ENCODE peak calls at places on chromosomes 3 and 15, in ten cellular contexts. E is AG04450, H is A549, L is fibroblast of the aortic adventitia, G is mesenchymal stem cell, P is GM23338, S is brain microvascular endothelial cell, D is astrocyte of the spinal cord, I is RWPE2, J is right atrium auricular region. W is an unnamed sample.

GRCh38 chr3:132872711-132873110 is 150.5 kb upstream of the NPHP3 start:
- DNase-seq in E (no peak), H (no peak), L (no peak), G (no peak), P (no peak), S (no peak), D (no peak), I (no peak), J (no peak), W (no peak)

GRCh38 chr15:49300856-49301255 is 122.2 kb upstream of the FGF7 start:
- DNase-seq in E (no peak), H (no peak), L (no peak), G (no peak), P (no peak), S (no peak), D (no peak), I (no peak), J (no peak), W (no peak)

GRCh38 chr15:52423852-52424251 is 104.8 kb downstream of the MYO5A start:
- DNase-seq in E (no peak), H (no peak), L (no peak), G (no peak), P (no peak), S (no peak), D (no peak), I (no peak), J (no peak), W (no peak)

GRCh38 chr15:82536409-82537350 is 3.6 kb downstream of the RPS17 start:
- DNase-seq in E (no peak), H (no peak), L (no peak), G (no peak), P (no peak), S (no peak), D (no peak), I (no peak), J (no peak), W (no peak)

GRCh38 chr15:83565553-83566159 is 88.3 kb upstream of the ADAMTSL3 start:
- DNase-seq in E (no peak), H (peak), L (peak), G (peak), P (peak), S (peak), D (peak), I (no peak), J (no peak), W (no peak)

GRCh38 chr3:195895900-195896360 is 12.4 kb downstream of the TNK2 start:
- DNase-seq in E (no peak), H (peak), L (no peak), G (peak), P (peak), S (no peak), D (no peak), I (peak), J (peak), W (no peak)

GRCh38 chr3:38019658-38020341 is 9.6 kb downstream of the PLCD1 start:
- DNase-seq in E (no peak), H (no peak), L (no peak), G (no peak), P (no peak), S (no peak), D (no peak), I (peak), J (no peak), W (no peak)

GRCh38 chr3:134815519-134815918 is 20.5 kb downstream of the EPHB1 start:
- DNase-seq in E (no peak), H (no peak), L (no peak), G (no peak), P (no peak), S (no peak), D (no peak), I (no peak), J (no peak), W (no peak)

GRCh38 chr15:39729500-39729899 is 53.1 kb downstream of the FSIP1 start:
- DNase-seq in E (no peak), H (no peak), L (no peak), G (no peak), P (no peak), S (no peak), D (no peak), I (no peak), J (no peak), W (no peak)

GRCh38 chr3:117853923-117854322 is 1144.3 kb downstream of the TUSC7 start:
- DNase-seq in E (peak), H (peak), L (peak), G (peak), P (no peak), S (peak), D (peak), I (no peak), J (no peak), W (peak)

GRCh38 chr3:178518660-178519396 is 17.4 kb upstream of the KCNMB2 start:
- DNase-seq in E (no peak), H (no peak), L (no peak), G (peak), P (no peak), S (peak), D (no peak), I (no peak), J (no peak), W (no peak)

GRCh38 chr3:101138817-101139216 is 145.6 kb upstream of the ABI3BP start:
- DNase-seq in E (no peak), H (no peak), L (no peak), G (no peak), P (peak), S (no peak), D (no peak), I (no peak), J (no peak), W (no peak)

GRCh38 chr3:58176827-58177489 is 33.8 kb downstream of the DNASE1L3 start:
- DNase-seq in E (no peak), H (no peak), L (no peak), G (no peak), P (no peak), S (no peak), D (no peak), I (no peak), J (no peak), W (no peak)
- H3K4me3 ChIP-seq in E (no peak), H (no peak), L (no peak), G (no peak), P (peak), S (no peak), D (no peak), I (no peak), J (no peak), W (no peak)

GRCh38 chr3:179971280-179971679 is 65.5 kb downstream of the PEX5L start:
- DNase-seq in E (no peak), H (no peak), L (peak), G (no peak), P (no peak), S (no peak), D (no peak), I (no peak), J (no peak), W (no peak)
- H3K4me3 ChIP-seq in E (no peak), H (no peak), L (no peak), G (no peak), P (no peak), S (no peak), D (no peak), I (no peak), J (no peak), W (no peak)

GRCh38 chr3:104353951-104354350 is 1012.8 kb upstream of the ALCAM start:
- DNase-seq in E (no peak), H (no peak), L (no peak), G (no peak), P (no peak), S (no peak), D (no peak), I (no peak), J (no peak), W (no peak)

GRCh38 chr3:104362319-104362718 is 1004.4 kb upstream of the ALCAM start:
- DNase-seq in E (no peak), H (no peak), L (no peak), G (no peak), P (no peak), S (no peak), D (no peak), I (no peak), J (no peak), W (no peak)

GRCh38 chr3:104360038-104360437 is 1006.7 kb upstream of the ALCAM start:
- DNase-seq in E (no peak), H (no peak), L (no peak), G (no peak), P (no peak), S (no peak), D (no peak), I (no peak), J (no peak), W (no peak)

DNA sequence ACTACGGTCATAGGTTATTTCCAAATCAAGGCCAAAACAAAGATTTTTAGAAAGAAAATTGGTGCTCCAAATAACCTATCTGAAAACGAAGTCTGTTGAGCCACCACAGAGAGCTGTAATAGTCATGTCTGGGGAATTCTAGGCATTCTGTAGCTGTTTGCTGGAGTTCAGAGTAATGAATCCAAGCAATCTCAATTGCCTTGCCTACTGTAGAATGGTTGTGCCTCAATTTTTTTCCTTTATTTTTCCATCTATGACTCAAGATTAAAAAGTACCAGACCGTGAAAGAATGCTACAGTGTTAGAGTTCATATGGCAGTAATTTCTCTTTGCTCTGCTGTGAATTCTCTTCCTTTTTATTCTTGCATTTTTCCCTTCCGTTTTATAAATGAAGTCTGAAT is 1007.2 kb upstream of the ALCAM start:
- DNase-seq in E (peak), H (peak), L (peak), G (peak), P (peak), S (peak), D (peak), I (no peak), J (no peak), W (peak)
- H3K4me3 ChIP-seq in E (no peak), H (no peak), L (peak), G (no peak), P (no peak), S (no peak), D (no peak), I (no peak), J (no peak), W (no peak)

DNA sequence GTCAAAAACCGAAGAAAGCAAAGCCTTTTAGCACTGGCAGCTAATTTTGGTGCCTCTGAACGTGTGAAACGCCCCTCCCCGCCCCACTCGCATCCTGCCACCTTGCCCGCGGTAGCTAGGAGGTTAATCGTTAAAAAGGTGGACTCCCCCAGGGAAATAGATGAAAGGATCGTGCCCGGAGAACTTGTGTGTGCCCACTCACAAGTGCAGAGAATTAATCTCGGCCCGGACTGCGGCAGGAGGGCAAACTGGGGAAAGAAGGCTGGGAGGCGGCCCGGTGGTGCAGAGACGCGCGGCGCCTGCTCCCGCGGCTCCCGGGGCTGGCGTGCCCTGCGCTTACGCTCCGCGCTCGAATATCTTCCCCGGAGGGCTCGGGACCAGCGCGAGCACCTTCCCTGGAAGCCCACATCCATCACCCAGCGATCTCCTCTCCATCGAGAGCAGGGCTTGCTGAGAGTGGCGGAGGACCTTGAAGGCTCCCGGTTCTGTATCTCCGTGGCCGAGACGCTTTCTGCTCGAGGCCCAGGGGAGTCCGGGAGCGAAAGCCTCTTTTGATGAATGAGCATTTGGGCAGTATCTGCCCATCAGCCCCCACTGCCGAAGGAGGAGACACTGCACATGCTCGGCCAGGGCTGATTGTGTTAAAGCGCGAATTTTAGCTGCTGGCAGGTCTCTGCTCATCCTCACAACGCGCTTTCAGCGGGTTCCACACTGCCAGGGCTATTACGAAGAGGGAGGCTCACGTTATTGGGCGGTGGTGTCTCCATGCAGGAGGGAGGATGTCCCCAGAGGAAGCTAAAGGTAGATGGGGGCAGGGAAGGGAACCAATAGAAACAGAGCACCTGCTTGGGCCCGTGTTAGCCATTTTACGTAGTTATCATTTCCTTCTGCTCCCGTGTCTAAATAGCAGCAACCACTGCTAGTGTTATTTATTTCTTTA is 1.3 kb upstream of the SPTSSB start:
- DNase-seq in E (no peak), H (no peak), L (no peak), G (peak), P (peak), S (no peak), D (peak), I (peak), J (no peak), W (no peak)
- H3K4me3 ChIP-seq in E (peak), H (peak), L (peak), G (peak), P (peak), S (peak), D (peak), I (peak), J (peak), W (peak)

GRCh38 chr15:98384328-98385029 is 263.9 kb upstream of the IGF1R start:
- DNase-seq in E (no peak), H (no peak), L (no peak), G (no peak), P (no peak), S (no peak), D (no peak), I (peak), J (no peak), W (no peak)

GRCh38 chr15:98382139-98382538 is 266.2 kb upstream of the IGF1R start:
- DNase-seq in E (no peak), H (peak), L (no peak), G (no peak), P (peak), S (no peak), D (no peak), I (peak), J (no peak), W (no peak)

GRCh38 chr15:98381446-98381845 is 266.9 kb upstream of the IGF1R start:
- DNase-seq in E (no peak), H (no peak), L (no peak), G (no peak), P (no peak), S (no peak), D (no peak), I (no peak), J (no peak), W (no peak)

GRCh38 chr15:98386594-98386993 is 261.7 kb upstream of the IGF1R start:
- DNase-seq in E (no peak), H (no peak), L (no peak), G (no peak), P (no peak), S (no peak), D (no peak), I (no peak), J (no peak), W (no peak)

GRCh38 chr15:98383571-98383970 is 264.8 kb upstream of the IGF1R start:
- DNase-seq in E (no peak), H (no peak), L (no peak), G (no peak), P (no peak), S (no peak), D (no peak), I (no peak), J (no peak), W (no peak)
- H3K4me3 ChIP-seq in E (no peak), H (no peak), L (no peak), G (no peak), P (no peak), S (no peak), D (no peak), I (no peak), J (no peak), W (no peak)

GRCh38 chr3:71061037-71061436 is 522.5 kb downstream of the FOXP1 start:
- DNase-seq in E (no peak), H (no peak), L (peak), G (no peak), P (no peak), S (no peak), D (no peak), I (no peak), J (no peak), W (no peak)
- H3K4me3 ChIP-seq in E (no peak), H (no peak), L (peak), G (no peak), P (no peak), S (no peak), D (no peak), I (no peak), J (peak), W (no peak)

DNA sequence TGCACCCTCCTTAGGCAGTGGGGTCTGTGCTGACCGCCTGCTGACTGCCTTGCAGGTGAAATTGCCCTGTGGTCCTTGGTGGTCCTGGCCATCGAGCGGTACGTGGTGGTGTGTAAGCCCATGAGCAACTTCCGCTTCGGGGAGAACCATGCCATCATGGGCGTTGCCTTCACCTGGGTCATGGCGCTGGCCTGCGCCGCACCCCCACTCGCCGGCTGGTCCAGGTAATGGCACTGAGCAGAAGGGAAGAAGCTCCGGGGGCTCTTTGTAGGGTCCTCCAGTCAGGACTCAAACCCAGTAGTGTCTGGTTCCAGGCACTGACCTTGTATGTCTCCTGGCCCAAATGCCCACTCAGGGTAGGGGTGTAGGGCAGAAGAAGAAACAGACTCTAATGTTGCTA is 2.4 kb downstream of the RHO start:
- DNase-seq in E (no peak), H (no peak), L (no peak), G (no peak), P (no peak), S (no peak), D (no peak), I (no peak), J (no peak), W (no peak)
- H3K4me3 ChIP-seq in E (no peak), H (no peak), L (no peak), G (no peak), P (no peak), S (no peak), D (no peak), I (no peak), J (no peak), W (no peak)

W was measured in kidney epithelial cell.